ENCODE peak calls at places on chromosomes 5 and 9, in nine cellular contexts. L, A, M, Y, N, S, O, I and J are unnamed samples.

GRCh38 chr5:74017786-74018211 is 391.8 kb downstream of the ARHGEF28 start:
- DNase-seq in L (peak), O (no peak), S (peak), I (no peak), A (no peak), M (peak), N (no peak), Y (peak), J (no peak)

GRCh38 chr5:32182463-32183081 is 8.5 kb upstream of the GOLPH3 start:
- DNase-seq in Y (no peak), I (no peak), L (no peak), O (no peak), M (no peak), N (no peak), S (no peak), A (no peak), J (no peak)

GRCh38 chr5:95962785-95963184 is 1.1 kb upstream of the ELL2 start:
- DNase-seq in L (no peak), O (no peak), M (no peak), A (peak), I (no peak), S (no peak), N (no peak), Y (peak), J (no peak)

GRCh38 chr5:180291943-180292831 is at the start of gene MAPK9:
- DNase-seq in A (peak), M (peak), I (peak), O (peak), L (peak), N (peak), Y (peak), S (peak), J (no peak)

GRCh38 chr5:132263548-132264261 is 6.2 kb downstream of the PDLIM4 start:
- DNase-seq in O (no peak), L (peak), S (peak), A (no peak), I (no peak), Y (peak), M (peak), N (no peak), J (peak)

GRCh38 chr9:35923927-35924763 is 14.9 kb downstream of the SPAAR start:
- DNase-seq in Y (no peak), I (no peak), S (peak), M (peak), L (peak), O (no peak), A (no peak), N (no peak), J (peak)

GRCh38 chr9:93057703-93058356 is 671 bp upstream of the SUSD3 start:
- DNase-seq in I (no peak), N (no peak), O (no peak), S (no peak), Y (peak), L (no peak), M (no peak), A (no peak), J (no peak)

GRCh38 chr5:99285606-99286005 is 356.8 kb upstream of the CHD1 start:
- DNase-seq in L (no peak), O (no peak), M (no peak), A (no peak), I (no peak), S (no peak), Y (peak), N (no peak), J (no peak)

GRCh38 chr9:121889990-121890563 is 203.0 kb downstream of the TTLL11 start:
- DNase-seq in L (peak), S (no peak), A (no peak), Y (no peak), O (no peak), I (no peak), N (no peak), M (no peak), J (no peak)

GRCh38 chr5:83364322-83365299 is 106.9 kb upstream of the VCAN start:
- DNase-seq in S (no peak), A (no peak), O (no peak), M (no peak), L (no peak), N (no peak), I (no peak), Y (no peak), J (no peak)

GRCh38 chr9:2142212-2142611 is 127.1 kb downstream of the SMARCA2 start:
- DNase-seq in Y (no peak), O (no peak), N (no peak), A (no peak), M (no peak), I (no peak), L (no peak), S (no peak), J (no peak)